ENCODE peak calls at places on chromosomes 12 and 14, in ten cellular contexts. N is MG63; X is CD8-positive, alpha-beta memory T cell; C is IMR-90; I is GM03348; V is prostate gland; P is T-helper 2 cell; H is A549; W is SW480; O is activated CD4-positive, alpha-beta T cell treated with anti-CD3 and anti-CD28 coated beads for 48 hours. S is an unnamed sample.

GRCh38 chr12:45669093-45669492 is 60.4 kb upstream of the ARID2 start:
- DNase-seq in N (no peak), X (peak), C (peak), I (no peak), V (no peak), P (peak), H (no peak), W (no peak), O (no peak), S (no peak)

GRCh38 chr12:27424631-27425230 is 21.8 kb upstream of the SMCO2 start:
- DNase-seq in N (no peak), X (no peak), C (peak), I (peak), V (peak), P (no peak), H (peak), W (peak), O (no peak), S (no peak)

GRCh38 chr12:110941391-110941790 is 21.0 kb upstream of the MYL2 start:
- DNase-seq in N (no peak), X (no peak), C (no peak), I (no peak), V (no peak), P (no peak), H (no peak), W (no peak), O (no peak), S (peak)

GRCh38 chr12:109592905-109593272 is 19.3 kb downstream of the MVK start:
- DNase-seq in N (no peak), X (no peak), C (no peak), I (no peak), V (no peak), P (no peak), H (no peak), W (no peak), O (no peak), S (no peak)

GRCh38 chr12:108803428-108804105 is 53.8 kb downstream of the SSH1 start:
- DNase-seq in N (peak), X (peak), C (peak), I (peak), V (peak), P (peak), H (peak), W (peak), O (peak), S (no peak)

GRCh38 chr12:62543324-62543723 is 76.7 kb downstream of the MON2 start:
- DNase-seq in N (no peak), X (no peak), C (no peak), I (no peak), V (no peak), P (no peak), H (no peak), W (no peak), O (no peak), S (no peak)

GRCh38 chr14:51019089-51019488 is 74.8 kb upstream of the PYGL start:
- DNase-seq in N (no peak), X (no peak), C (no peak), I (no peak), V (no peak), P (no peak), H (no peak), W (no peak), O (no peak), S (no peak)

GRCh38 chr14:46058964-46059580 is 592.5 kb downstream of the RPL10L start:
- DNase-seq in N (no peak), X (no peak), C (no peak), I (no peak), V (no peak), P (no peak), H (no peak), W (no peak), O (no peak), S (no peak)

GRCh38 chr12:84840356-84840755 is 72.2 kb downstream of the SLC6A15 start:
- DNase-seq in N (no peak), X (no peak), C (no peak), I (peak), V (no peak), P (no peak), H (no peak), W (no peak), O (no peak), S (no peak)

GRCh38 chr12:27221625-27222387 is 22.3 kb upstream of the STK38L start:
- DNase-seq in N (no peak), X (no peak), C (no peak), I (no peak), V (no peak), P (no peak), H (no peak), W (no peak), O (no peak), S (no peak)

GRCh38 chr12:66191547-66192126 is 2.6 kb downstream of the IRAK3 start:
- DNase-seq in N (no peak), X (no peak), C (no peak), I (no peak), V (no peak), P (no peak), H (no peak), W (no peak), O (no peak), S (no peak)

GRCh38 chr14:54629635-54630360 is 62.9 kb downstream of the SAMD4A start:
- DNase-seq in N (no peak), X (no peak), C (no peak), I (no peak), V (no peak), P (no peak), H (no peak), W (no peak), O (no peak), S (no peak)

GRCh38 chr12:52691765-52692150 is 11.6 kb upstream of the KRT1 start:
- DNase-seq in N (no peak), X (no peak), C (no peak), I (no peak), V (no peak), P (no peak), H (no peak), W (no peak), O (no peak), S (no peak)

GRCh38 chr12:96210376-96211055 is 16.3 kb downstream of the ELK3 start:
- DNase-seq in N (no peak), X (no peak), C (no peak), I (no peak), V (no peak), P (no peak), H (no peak), W (no peak), O (peak), S (no peak)

GRCh38 chr12:123767613-123768012 is 5.5 kb downstream of the DNAH10 start:
- DNase-seq in N (no peak), X (no peak), C (no peak), I (no peak), V (no peak), P (no peak), H (no peak), W (no peak), O (peak), S (no peak)

GRCh38 chr14:106564058-106564643 is 1037.8 kb downstream of the TMEM121 start:
- DNase-seq in N (no peak), X (peak), C (no peak), I (no peak), V (no peak), P (no peak), H (peak), W (peak), O (peak), S (no peak)

GRCh38 chr12:57454566-57455373 is at the start of gene INHBE:
- DNase-seq in N (peak), X (no peak), C (peak), I (peak), V (no peak), P (no peak), H (no peak), W (peak), O (no peak), S (no peak)

GRCh38 chr14:68449565-68450295 is 343.1 kb downstream of the ZFP36L1 start:
- DNase-seq in N (no peak), X (no peak), C (no peak), I (no peak), V (no peak), P (no peak), H (no peak), W (no peak), O (no peak), S (no peak)

GRCh38 chr12:29582156-29582555 is 84.7 kb upstream of the OVCH1 start:
- DNase-seq in N (no peak), X (no peak), C (no peak), I (no peak), V (no peak), P (no peak), H (no peak), W (no peak), O (no peak), S (no peak)

GRCh38 chr12:388547-389137 is 478 bp downstream of the KDM5A start:
- DNase-seq in N (peak), X (peak), C (peak), I (peak), V (no peak), P (peak), H (peak), W (peak), O (peak), S (no peak)

GRCh38 chr14:49218436-49219092 is 367.6 kb downstream of the RPS29 start:
- DNase-seq in N (peak), X (no peak), C (no peak), I (no peak), V (no peak), P (no peak), H (no peak), W (no peak), O (no peak), S (no peak)

GRCh38 chr14:59190372-59190771 is 1.9 kb downstream of the DAAM1 start:
- DNase-seq in N (no peak), X (no peak), C (no peak), I (peak), V (no peak), P (no peak), H (peak), W (peak), O (no peak), S (no peak)

GRCh38 chr14:104558231-104559042 is 21.1 kb upstream of the C14orf180 start:
- DNase-seq in N (no peak), X (no peak), C (no peak), I (no peak), V (no peak), P (no peak), H (no peak), W (no peak), O (no peak), S (peak)

GRCh38 chr12:110615171-110615570 is 1.2 kb downstream of the TCTN1 start:
- DNase-seq in N (no peak), X (no peak), C (no peak), I (no peak), V (no peak), P (no peak), H (no peak), W (no peak), O (no peak), S (no peak)

GRCh38 chr12:47838286-47838931 is 18.7 kb upstream of the HDAC7 start:
- DNase-seq in N (peak), X (no peak), C (peak), I (peak), V (no peak), P (peak), H (peak), W (no peak), O (peak), S (no peak)

GRCh38 chr12:76942276-76942675 is 63.5 kb upstream of the CSRP2 start:
- DNase-seq in N (no peak), X (no peak), C (peak), I (peak), V (no peak), P (no peak), H (no peak), W (no peak), O (no peak), S (no peak)

GRCh38 chr14:81986005-81986404 is 452.4 kb upstream of the SEL1L start:
- DNase-seq in N (no peak), X (no peak), C (no peak), I (no peak), V (no peak), P (no peak), H (no peak), W (no peak), O (no peak), S (no peak)

GRCh38 chr14:64811676-64812075 is 68.0 kb downstream of the SPTB start:
- DNase-seq in N (no peak), X (no peak), C (no peak), I (no peak), V (no peak), P (no peak), H (no peak), W (no peak), O (no peak), S (no peak)

GRCh38 chr12:30753761-30754382 is 879 bp downstream of the CAPRIN2 start:
- DNase-seq in N (no peak), X (no peak), C (peak), I (peak), V (no peak), P (no peak), H (no peak), W (peak), O (no peak), S (no peak)

GRCh38 chr12:16272222-16272621 is 5.3 kb downstream of the SLC15A5 start:
- DNase-seq in N (no peak), X (no peak), C (peak), I (no peak), V (no peak), P (no peak), H (no peak), W (no peak), O (no peak), S (no peak)